ENCODE peak calls at places on chromosomes 12 and 14, in eight cellular contexts. U is OCI-LY7, Q is WTC11, P is endothelial cell of umbilical vein, T is fibroblast of pulmonary artery, X is GM13976, V is uterus, N is glutamatergic neuron. S is an unnamed sample.

GRCh38 chr14:104201496-104201895 is 63.1 kb downstream of the KIF26A start:
- DNase-seq in Q (no peak), P (no peak), X (no peak), V (no peak), U (no peak), N (no peak), T (no peak), S (no peak)

GRCh38 chr14:85195872-85196477 is 334.0 kb upstream of the FLRT2 start:
- DNase-seq in X (no peak), U (peak), P (peak), V (no peak), Q (no peak), N (no peak), T (peak), S (no peak)

GRCh38 chr14:24883571-24883970 is 166.4 kb downstream of the STXBP6 start:
- DNase-seq in T (peak), P (no peak), X (no peak), Q (no peak), N (no peak), U (no peak), V (no peak), S (no peak)

GRCh38 chr14:53692451-53693330 is 263.9 kb downstream of the BMP4 start:
- DNase-seq in V (no peak), X (no peak), T (no peak), U (no peak), N (no peak), Q (no peak), P (no peak), S (no peak)

GRCh38 chr14:104342435-104343293 is 204.3 kb downstream of the KIF26A start:
- DNase-seq in X (no peak), P (no peak), V (peak), Q (peak), U (no peak), N (no peak), T (no peak), S (no peak)

GRCh38 chr12:124039276-124039675 is 66.3 kb downstream of the ZNF664 start:
- DNase-seq in Q (no peak), N (no peak), V (no peak), P (no peak), U (no peak), X (no peak), T (peak), S (no peak)

GRCh38 chr14:75418779-75419768 is 8.7 kb upstream of the JDP2 start:
- DNase-seq in N (no peak), T (no peak), Q (peak), U (peak), X (peak), V (no peak), P (no peak), S (peak)

GRCh38 chr14:87908591-87908990 is 84.4 kb downstream of the GALC start:
- DNase-seq in X (no peak), Q (no peak), U (no peak), V (no peak), P (no peak), N (no peak), T (no peak), S (no peak)

GRCh38 chr12:851913-852312 is 97.6 kb downstream of the RAD52 start:
- DNase-seq in X (no peak), P (peak), N (no peak), V (no peak), U (no peak), T (peak), Q (no peak), S (no peak)

GRCh38 chr12:131218291-131219172 is 264.8 kb downstream of the ADGRD1 start:
- DNase-seq in T (no peak), Q (peak), U (no peak), X (peak), N (no peak), V (no peak), P (no peak), S (no peak)

GRCh38 chr12:94599189-94599588 is 51.2 kb downstream of the TMCC3 start:
- DNase-seq in Q (no peak), U (no peak), T (no peak), N (no peak), X (no peak), P (no peak), V (no peak), S (no peak)

GRCh38 chr12:94601972-94602517 is 48.3 kb downstream of the TMCC3 start:
- DNase-seq in T (no peak), X (no peak), V (no peak), U (no peak), Q (no peak), N (no peak), P (no peak), S (no peak)

GRCh38 chr12:94604299-94604698 is 46.1 kb downstream of the TMCC3 start:
- DNase-seq in Q (no peak), P (no peak), X (no peak), T (no peak), V (no peak), N (no peak), U (no peak), S (no peak)

DNA sequence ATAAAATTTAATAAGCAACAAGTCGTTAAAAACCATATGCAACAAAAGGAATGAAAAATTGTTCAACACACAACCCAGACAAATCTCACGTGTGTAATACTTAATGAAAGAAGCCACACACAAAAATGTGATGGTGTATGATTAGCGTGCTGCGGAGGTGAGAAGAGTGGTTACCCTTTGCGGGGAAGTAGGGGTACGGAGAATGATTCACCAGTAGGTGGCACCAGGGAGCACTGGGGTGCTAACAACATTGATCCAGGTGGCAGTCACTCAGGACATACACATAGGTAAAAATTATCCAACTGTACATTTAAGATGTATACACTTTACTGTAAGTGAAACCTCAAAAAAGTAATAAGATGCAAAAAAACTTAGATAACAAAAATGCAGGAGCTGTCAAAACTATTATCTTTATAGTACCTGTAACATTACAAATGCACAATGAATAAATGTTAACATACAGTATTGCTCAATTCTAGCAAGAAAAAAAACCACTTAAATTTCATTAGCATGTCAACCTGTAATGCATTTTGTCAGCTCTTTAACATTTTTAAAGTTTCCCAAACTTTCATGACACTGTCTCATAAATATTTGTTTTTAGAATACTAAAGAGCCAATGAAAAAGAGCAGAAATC is 46.8 kb downstream of the TMCC3 start:
- DNase-seq in U (peak), Q (peak), V (no peak), X (no peak), T (peak), P (no peak), N (peak), S (no peak)
- TF ChIP-seq CTCF in U (peak), Q (peak), V (peak), X (peak), T (peak), P (peak), N (peak), S (peak)

GRCh38 chr12:49491823-49492222 is 47.0 kb upstream of the KCNH3 start:
- DNase-seq in P (no peak), X (no peak), N (no peak), T (peak), Q (no peak), V (no peak), U (no peak), S (no peak)

GRCh38 chr12:49489154-49489553 is 49.7 kb upstream of the KCNH3 start:
- DNase-seq in Q (no peak), P (no peak), V (no peak), T (no peak), U (no peak), X (no peak), N (no peak), S (no peak)

GRCh38 chr12:49487605-49488004 is 51.2 kb upstream of the KCNH3 start:
- DNase-seq in N (no peak), T (no peak), P (no peak), U (no peak), X (no peak), V (no peak), Q (no peak), S (no peak)

DNA sequence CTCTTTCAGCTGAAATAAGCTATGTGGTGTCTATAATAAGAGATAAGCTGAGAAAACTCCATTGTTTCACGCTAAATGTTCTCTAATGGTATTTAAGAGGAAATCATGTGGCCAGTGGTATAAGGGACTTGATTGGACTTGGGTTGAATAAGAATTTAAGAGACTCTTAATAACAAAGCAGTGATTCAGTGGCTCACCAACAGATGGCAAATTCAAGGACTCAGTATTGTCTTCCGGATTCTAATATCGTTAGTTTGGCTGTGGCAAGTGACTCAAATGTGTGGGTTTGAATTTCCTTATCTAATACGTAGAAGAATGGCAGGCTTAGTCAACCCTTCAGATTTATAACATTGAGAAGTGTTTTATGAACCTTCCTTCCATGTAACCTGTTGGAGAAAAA is 49.1 kb upstream of the KCNH3 start:
- DNase-seq in Q (no peak), X (no peak), T (peak), P (peak), U (no peak), V (no peak), N (no peak), S (no peak)
- TF ChIP-seq CTCF in Q (no peak), X (no peak), T (peak), P (peak), U (no peak), V (no peak), N (no peak), S (no peak)

GRCh38 chr14:71203306-71203705 is 296.0 kb downstream of the PCNX1 start:
- DNase-seq in T (no peak), U (no peak), Q (no peak), P (no peak), X (no peak), V (no peak), N (no peak), S (no peak)

GRCh38 chr14:71196921-71197320 is 289.7 kb downstream of the PCNX1 start:
- DNase-seq in U (no peak), V (no peak), Q (no peak), X (no peak), P (no peak), N (no peak), T (no peak), S (no peak)

GRCh38 chr14:71193663-71194062 is 286.4 kb downstream of the PCNX1 start:
- DNase-seq in T (no peak), V (no peak), N (no peak), Q (no peak), X (no peak), U (no peak), P (no peak), S (no peak)

GRCh38 chr14:71202881-71203280 is 295.6 kb downstream of the PCNX1 start:
- DNase-seq in N (no peak), P (no peak), T (peak), V (no peak), Q (no peak), X (no peak), U (no peak), S (no peak)

GRCh38 chr14:71198681-71199080 is 291.4 kb downstream of the PCNX1 start:
- DNase-seq in X (no peak), V (no peak), Q (no peak), P (no peak), T (no peak), U (no peak), N (no peak), S (no peak)
- TF ChIP-seq CTCF in X (no peak), V (no peak), Q (no peak), P (no peak), T (no peak), U (no peak), N (no peak), S (no peak)

DNA sequence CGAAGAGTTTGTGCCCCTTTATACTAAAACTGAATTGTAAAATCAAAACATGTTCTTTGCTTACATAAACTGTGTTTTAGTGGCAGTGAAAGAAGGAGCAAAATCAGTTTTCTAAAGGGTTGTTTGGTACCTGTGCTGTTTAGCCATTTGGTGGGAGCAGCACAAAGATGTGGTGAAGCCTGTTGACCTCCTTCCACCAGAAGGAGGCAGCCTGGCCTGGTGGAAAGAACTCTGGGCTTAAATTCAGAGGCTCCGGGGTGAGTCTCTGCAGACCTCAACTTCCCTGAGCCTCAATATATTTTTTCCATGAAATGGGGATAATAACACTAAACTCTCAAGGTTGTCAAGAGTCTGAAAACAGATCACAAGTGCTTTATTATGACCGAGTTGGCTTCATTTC is 502.5 kb downstream of the VRK1 start:
- DNase-seq in Q (peak), P (no peak), V (no peak), N (no peak), U (no peak), X (no peak), T (no peak), S (no peak)
- TF ChIP-seq CTCF in Q (no peak), P (no peak), V (no peak), N (no peak), U (peak), X (peak), T (no peak), S (no peak)

DNA sequence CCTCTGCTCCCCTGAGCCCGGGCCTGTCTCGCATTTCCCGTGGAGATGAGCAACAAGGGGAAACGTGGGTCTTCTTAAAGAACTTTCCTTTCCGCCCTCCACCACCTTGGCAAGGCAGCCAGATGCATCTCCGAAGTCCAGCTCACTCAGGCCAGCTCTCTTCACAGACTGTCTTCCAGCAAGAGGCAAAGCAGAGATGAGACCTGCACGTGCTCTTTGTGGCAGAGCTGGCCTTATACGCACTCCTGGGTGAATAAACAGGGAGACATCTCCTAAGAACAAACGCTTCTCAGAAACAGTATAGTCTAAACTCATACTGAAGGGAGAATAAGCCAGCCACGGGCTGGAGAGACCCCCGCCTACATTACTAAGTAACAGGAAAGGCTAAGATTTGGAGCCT is 1.3 kb upstream of the BDKRB1 start:
- DNase-seq in Q (no peak), N (no peak), P (no peak), T (no peak), U (no peak), V (no peak), X (no peak), S (no peak)
- TF ChIP-seq CTCF in Q (no peak), N (no peak), P (no peak), T (no peak), U (no peak), V (no peak), X (no peak), S (no peak)

GRCh38 chr14:68297871-68298468 is 478.4 kb downstream of the RAD51B start:
- DNase-seq in V (no peak), N (no peak), U (no peak), Q (peak), P (peak), T (peak), X (no peak), S (no peak)
- TF ChIP-seq CTCF in V (peak), N (no peak), U (no peak), Q (no peak), P (peak), T (peak), X (no peak), S (no peak)

GRCh38 chr14:101559624-101560533 is 1.4 kb upstream of the DIO3 start:
- DNase-seq in V (peak), P (no peak), Q (peak), X (no peak), T (peak), N (peak), U (no peak), S (no peak)
- TF ChIP-seq CTCF in V (peak), P (peak), Q (no peak), X (no peak), T (no peak), N (no peak), U (no peak), S (no peak)

GRCh38 chr12:2625267-2625666 is 169.5 kb upstream of the FKBP4 start:
- DNase-seq in X (no peak), Q (peak), U (no peak), N (no peak), T (no peak), V (no peak), P (no peak), S (no peak)

GRCh38 chr12:2622460-2622859 is 172.3 kb upstream of the FKBP4 start:
- DNase-seq in T (no peak), U (no peak), X (no peak), N (no peak), V (no peak), Q (no peak), P (no peak), S (no peak)

GRCh38 chr12:2623472-2623871 is 171.3 kb upstream of the FKBP4 start:
- DNase-seq in U (no peak), P (no peak), Q (no peak), V (no peak), N (no peak), X (no peak), T (no peak), S (no peak)

GRCh38 chr12:2627343-2628191 is 167.2 kb upstream of the FKBP4 start:
- DNase-seq in P (no peak), Q (no peak), X (no peak), U (peak), N (peak), T (no peak), V (no peak), S (no peak)

GRCh38 chr12:2624543-2625266 is 170.1 kb upstream of the FKBP4 start:
- DNase-seq in U (peak), Q (peak), P (no peak), N (peak), V (no peak), T (no peak), X (no peak), S (no peak)
- TF ChIP-seq CTCF in U (peak), Q (peak), P (peak), N (peak), V (no peak), T (peak), X (no peak), S (no peak)

DNA sequence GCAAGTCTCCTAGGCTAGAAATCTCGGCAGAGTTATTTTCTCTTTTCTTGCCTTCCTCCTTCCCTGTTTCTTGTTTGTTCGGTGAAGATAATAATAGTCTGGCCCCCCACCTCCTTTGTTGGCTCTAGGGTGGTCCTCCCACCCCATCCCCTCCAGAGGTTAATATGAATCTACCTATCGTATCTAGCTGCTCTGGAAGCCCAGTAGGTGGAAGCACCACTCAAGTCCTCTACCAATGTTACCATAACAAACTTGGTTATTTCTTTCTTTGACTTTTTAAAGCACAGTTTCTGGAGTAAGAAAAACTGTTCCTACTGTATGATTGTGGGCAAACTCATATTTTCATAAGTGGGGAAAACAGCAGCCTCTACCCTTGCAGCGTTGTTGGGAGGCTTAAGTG is 19.7 kb upstream of the GRIP1 start:
- DNase-seq in U (no peak), V (no peak), N (no peak), Q (no peak), X (no peak), T (no peak), P (no peak), S (no peak)
- TF ChIP-seq CTCF in U (peak), V (no peak), N (no peak), Q (no peak), X (no peak), T (no peak), P (no peak), S (no peak)

DNA sequence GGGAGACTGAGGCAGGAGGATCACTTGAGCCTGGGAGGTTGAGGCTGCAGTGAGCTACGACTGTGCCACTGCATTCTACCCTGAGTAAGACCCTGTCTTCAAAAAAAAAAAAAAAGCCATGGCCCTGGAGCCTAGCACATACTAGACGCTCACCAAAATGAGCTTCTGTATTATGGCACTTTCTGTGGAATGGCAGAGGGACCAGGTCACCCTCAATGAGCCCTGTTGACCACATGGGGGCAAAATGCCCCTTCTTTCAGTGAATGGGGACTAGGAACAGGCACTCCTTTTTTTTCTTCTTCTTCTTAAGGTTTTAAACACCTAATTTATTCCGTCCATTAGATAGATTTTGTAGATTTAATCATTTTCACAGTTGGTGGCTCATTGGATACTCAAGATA is 50.5 kb downstream of the FAM222A start:
- DNase-seq in N (no peak), T (no peak), Q (no peak), X (no peak), U (peak), P (no peak), V (no peak), S (no peak)
- TF ChIP-seq CTCF in N (peak), T (no peak), Q (peak), X (no peak), U (peak), P (peak), V (no peak), S (no peak)